ENCODE peak calls at places on chromosomes 6 and 20, in nine cellular contexts. U is nucleus accumbens, G is BE2C, Z is SJSA1, K is adrenal gland, V is occipital lobe, R is HFF-Myc, Q is fibroblast of pulmonary artery, S is tibial artery. L is an unnamed sample.

GRCh38 chr20:55415567-55416142 is 589.7 kb downstream of the CBLN4 start:
- DNase-seq in U (no peak), S (no peak), V (no peak), G (no peak), R (no peak), Q (no peak), K (no peak), Z (no peak), L (no peak)

GRCh38 chr6:158770948-158771347 is 48.2 kb downstream of the EZR start:
- DNase-seq in Z (no peak), G (no peak), Q (no peak), R (no peak), U (no peak), V (no peak), K (no peak), S (peak; percentile 47), L (no peak)

GRCh38 chr6:41768545-41769308 is 11.0 kb downstream of the FRS3 start:
- DNase-seq in S (no peak), Z (no peak), G (no peak), K (no peak), V (no peak), Q (no peak), R (no peak), U (no peak), L (no peak)

GRCh38 chr20:8421981-8422380 is 289.9 kb downstream of the PLCB1 start:
- DNase-seq in V (no peak), R (no peak), Z (no peak), U (no peak), S (no peak), Q (peak; percentile 33), K (no peak), G (peak; percentile 39), L (no peak)

GRCh38 chr6:73476722-73477121 is 15.2 kb downstream of the MTO1 start:
- DNase-seq in U (no peak), V (no peak), S (no peak), G (no peak), Z (no peak), R (no peak), K (no peak), Q (no peak), L (no peak)

GRCh38 chr6:149909701-149910470 is 12.0 kb upstream of the RAET1E start:
- DNase-seq in Q (no peak), V (no peak), K (no peak), S (peak; percentile 39), G (no peak), R (no peak), U (no peak), Z (no peak), L (no peak)

GRCh38 chr6:13307508-13307995 is 20.8 kb downstream of the TBC1D7 start:
- DNase-seq in U (no peak), G (no peak), K (no peak), Q (peak; percentile 94), S (no peak), R (no peak), V (no peak), Z (no peak), L (no peak)

GRCh38 chr6:21900730-21901129 is 307.2 kb downstream of the SOX4 start:
- DNase-seq in V (no peak), U (no peak), Q (peak; percentile 75), R (no peak), Z (peak; percentile 63), G (no peak), K (no peak), S (no peak), L (no peak)

GRCh38 chr20:48394415-48395081 is 433.3 kb downstream of the PREX1 start:
- DNase-seq in G (no peak), U (no peak), Z (no peak), V (no peak), S (no peak), Q (no peak), K (no peak), R (no peak), L (no peak)

GRCh38 chr6:131642565-131643261 is 5.6 kb downstream of the ENPP3 start:
- DNase-seq in V (no peak), Z (no peak), S (no peak), K (no peak), G (no peak), Q (no peak), U (no peak), R (no peak), L (no peak)

GRCh38 chr6:111185954-111186353 is 98.7 kb downstream of the SLC16A10 start:
- DNase-seq in G (peak; percentile 15), V (no peak), U (no peak), R (no peak), Q (no peak), K (no peak), S (no peak), Z (no peak), L (no peak)

GRCh38 chr6:144156334-144156733 is 6.0 kb downstream of the STX11 start:
- DNase-seq in G (no peak), Z (no peak), K (no peak), R (no peak), Q (peak; percentile 64), S (no peak), V (no peak), U (no peak), L (no peak)

GRCh38 chr6:138400326-138400725 is 3.7 kb upstream of the HEBP2 start:
- DNase-seq in V (no peak), K (no peak), G (no peak), U (no peak), R (no peak), Q (no peak), S (no peak), Z (no peak), L (no peak)

GRCh38 chr20:2150660-2151059 is 49.0 kb downstream of the STK35 start:
- DNase-seq in V (no peak), Z (no peak), U (no peak), G (no peak), S (no peak), Q (no peak), K (no peak), R (no peak), L (no peak)

L was measured in glutamatergic neuron.